ENCODE peak calls at places on chromosomes 13 and 19, in five cellular contexts. T is HepG2, A is K562, Z is H1, N is HCT116. G is an unnamed sample.
A peak's percentile ranks its signal among the peaks of the same experiment; 100 is the strongest.

GRCh38 chr19:41999071-41999877 is 5.2 kb upstream of the ATP1A3 start:
- DNase-seq in A (no peak), Z (no peak), N (no peak), T (no peak), G (no peak)

GRCh38 chr19:38678217-38678890 is 30.9 kb downstream of the ACTN4 start:
- DNase-seq in A (no peak), N (no peak), T (no peak), Z (no peak), G (no peak)

GRCh38 chr13:76711515-76712182 is 174.6 kb downstream of the KCTD12 start:
- DNase-seq in Z (no peak), A (no peak), N (no peak), T (no peak), G (no peak)

GRCh38 chr13:66835040-66835628 is 395.0 kb downstream of the PCDH9 start:
- DNase-seq in T (peak; percentile 24), N (no peak), A (peak; percentile 46), Z (no peak), G (no peak)

GRCh38 chr19:43524922-43525835 is 1.8 kb downstream of the ETHE1 start:
- DNase-seq in N (peak; percentile 57), T (peak; percentile 87), Z (no peak), A (no peak), G (no peak)

GRCh38 chr19:50384685-50385535 is 763 bp downstream of the POLD1 start:
- DNase-seq in N (no peak), Z (no peak), A (peak; percentile 34), T (no peak), G (no peak)

GRCh38 chr13:73303858-73304257 is 245.1 kb downstream of the KLF5 start:
- DNase-seq in Z (peak; percentile 13), A (no peak), N (no peak), T (no peak), G (no peak)

GRCh38 chr13:19634129-19634740 is 776 bp downstream of the MPHOSPH8 start:
- DNase-seq in N (no peak), T (peak; percentile 18), Z (no peak), A (no peak), G (no peak)

GRCh38 chr13:36736119-36736726 is 62.4 kb downstream of the SERTM1 start:
- DNase-seq in N (peak; percentile 31), T (peak; percentile 35), Z (no peak), A (peak; percentile 30), G (peak; percentile 25)

GRCh38 chr19:1104452-1105216 is 840 bp downstream of the GPX4 start:
- DNase-seq in N (no peak), Z (no peak), T (peak; percentile 72), A (peak; percentile 86), G (no peak)

GRCh38 chr13:33249894-33250293 is 35.7 kb downstream of the STARD13 start:
- DNase-seq in A (no peak), N (no peak), T (no peak), Z (no peak), G (no peak)

GRCh38 chr19:49861541-49862410 is 5.6 kb downstream of the PNKP start:
- DNase-seq in N (no peak), Z (no peak), T (no peak), A (no peak), G (no peak)

GRCh38 chr19:40091205-40092129 is 724 bp upstream of the ZNF780A start:
- DNase-seq in N (no peak), Z (no peak), T (no peak), A (peak; percentile 11), G (no peak)

GRCh38 chr19:45819769-45820168 is 4.7 kb upstream of the RSPH6A start:
- DNase-seq in A (no peak), T (no peak), N (no peak), Z (no peak), G (no peak)

GRCh38 chr13:30143671-30144400 is 163.5 kb downstream of the KATNAL1 start:
- DNase-seq in A (no peak), N (no peak), Z (no peak), T (no peak), G (no peak)

GRCh38 chr13:51158923-51159322 is 47.8 kb upstream of the C13orf42 start:
- DNase-seq in Z (no peak), N (no peak), T (no peak), A (no peak), G (no peak)

GRCh38 chr19:47176071-47176626 is 45.5 kb downstream of the SAE1 start:
- DNase-seq in Z (no peak), A (no peak), T (no peak), N (no peak), G (no peak)

GRCh38 chr19:17555929-17556813 is 722 bp downstream of the COLGALT1 start:
- DNase-seq in A (peak; percentile 47), Z (no peak), T (no peak), N (no peak), G (no peak)

DNA sequence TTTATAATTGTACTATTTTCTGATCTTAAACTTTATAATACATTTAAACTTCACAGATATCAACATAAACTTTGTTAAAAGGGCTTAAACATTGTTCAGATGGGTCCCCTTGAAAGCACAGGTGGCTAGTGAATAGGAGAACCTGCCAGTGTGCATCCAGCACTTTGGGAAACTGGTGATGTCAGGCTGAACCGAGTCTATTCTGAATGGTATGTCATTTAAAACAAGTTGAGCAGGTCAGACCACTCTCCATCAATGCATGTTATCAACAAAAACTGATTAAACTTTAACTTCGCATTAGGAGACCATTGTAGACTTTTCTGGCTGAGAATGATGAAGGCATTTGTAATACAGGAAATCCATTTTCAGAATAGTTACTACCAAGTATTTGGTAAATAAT is 50.1 kb upstream of the FREM2 start:
- DNase-seq in Z (no peak), A (no peak), T (no peak), N (no peak), G (no peak)
- TF ChIP-seq ZNF274 in Z (no peak), A (no peak), T (no peak), N (no peak), G (no peak)

DNA sequence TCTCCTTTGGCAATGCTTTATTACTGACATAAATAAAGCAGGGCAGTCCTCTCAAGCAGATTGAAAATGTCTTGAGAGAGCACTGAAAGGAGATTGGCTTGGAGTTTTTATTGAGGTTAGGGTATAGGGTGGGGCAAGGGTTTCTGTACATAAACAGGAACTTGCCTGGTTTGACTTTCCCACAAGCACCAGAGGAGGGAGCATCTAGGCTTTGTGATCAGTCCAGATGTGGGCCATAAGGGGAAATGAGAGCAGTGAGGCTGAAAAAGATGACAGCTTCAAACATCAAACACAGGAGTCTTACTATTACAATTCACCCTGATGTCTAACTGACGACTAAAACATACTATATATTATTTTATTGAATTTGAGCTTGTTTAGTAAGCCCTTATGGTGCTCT is 260.9 kb downstream of the MTUS2 start:
- DNase-seq in N (no peak), Z (no peak), A (no peak), T (no peak), G (no peak)
- TF ChIP-seq YY1 in N (no peak), Z (no peak), A (no peak), T (no peak), G (no peak)

DNA sequence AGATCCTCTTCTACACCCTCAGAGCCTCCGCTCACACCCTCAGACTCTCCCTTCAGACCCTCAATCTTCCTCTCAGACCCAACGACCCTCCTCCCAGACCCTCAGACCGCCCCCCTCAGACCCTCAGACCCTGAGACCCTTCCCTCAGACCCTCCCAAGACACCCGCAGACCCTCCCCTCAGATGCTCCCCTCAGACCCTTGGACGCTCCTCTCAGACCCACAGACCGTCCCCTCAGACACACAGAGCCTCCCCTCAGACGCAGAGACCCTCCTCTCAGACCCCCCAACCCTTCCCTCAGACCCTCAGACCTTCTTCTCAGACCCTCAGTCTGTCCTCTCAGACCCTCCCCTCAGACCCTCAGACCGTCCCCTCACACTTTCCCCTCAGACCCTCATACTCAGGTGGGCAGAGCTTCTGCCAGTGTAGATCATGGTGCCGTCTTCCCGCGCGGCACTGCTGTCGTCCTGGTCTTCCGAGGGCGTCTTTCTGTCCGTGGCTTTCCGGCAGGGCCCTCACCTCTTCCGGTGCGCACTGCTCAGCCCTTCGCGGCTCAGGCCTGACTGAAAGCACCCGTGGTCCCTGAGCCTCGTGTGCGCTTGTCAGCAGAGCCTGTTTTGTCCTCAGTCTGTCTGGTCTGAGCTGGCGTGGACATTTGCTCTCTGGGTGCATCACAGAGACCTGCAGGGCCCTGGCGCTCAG is 18.9 kb upstream of the TFDP1 start:
- DNase-seq in A (no peak), N (no peak), T (no peak), Z (no peak), G (no peak)
- TF ChIP-seq ZNF274 in A (no peak), N (no peak), T (no peak), Z (no peak), G (no peak)

GRCh38 chr13:28357247-28357825 is 137.6 kb downstream of the FLT1 start:
- DNase-seq in Z (no peak), A (no peak), N (no peak), T (no peak), G (no peak)

GRCh38 chr13:28356506-28357064 is 138.3 kb downstream of the FLT1 start:
- DNase-seq in A (no peak), T (no peak), N (no peak), Z (no peak), G (no peak)

GRCh38 chr13:28355822-28356371 is 139.0 kb downstream of the FLT1 start:
- DNase-seq in T (no peak), A (peak; percentile 34), Z (no peak), N (no peak), G (no peak)

GRCh38 chr13:28358673-28359072 is 136.3 kb downstream of the FLT1 start:
- DNase-seq in Z (no peak), T (no peak), N (no peak), A (no peak), G (no peak)

DNA sequence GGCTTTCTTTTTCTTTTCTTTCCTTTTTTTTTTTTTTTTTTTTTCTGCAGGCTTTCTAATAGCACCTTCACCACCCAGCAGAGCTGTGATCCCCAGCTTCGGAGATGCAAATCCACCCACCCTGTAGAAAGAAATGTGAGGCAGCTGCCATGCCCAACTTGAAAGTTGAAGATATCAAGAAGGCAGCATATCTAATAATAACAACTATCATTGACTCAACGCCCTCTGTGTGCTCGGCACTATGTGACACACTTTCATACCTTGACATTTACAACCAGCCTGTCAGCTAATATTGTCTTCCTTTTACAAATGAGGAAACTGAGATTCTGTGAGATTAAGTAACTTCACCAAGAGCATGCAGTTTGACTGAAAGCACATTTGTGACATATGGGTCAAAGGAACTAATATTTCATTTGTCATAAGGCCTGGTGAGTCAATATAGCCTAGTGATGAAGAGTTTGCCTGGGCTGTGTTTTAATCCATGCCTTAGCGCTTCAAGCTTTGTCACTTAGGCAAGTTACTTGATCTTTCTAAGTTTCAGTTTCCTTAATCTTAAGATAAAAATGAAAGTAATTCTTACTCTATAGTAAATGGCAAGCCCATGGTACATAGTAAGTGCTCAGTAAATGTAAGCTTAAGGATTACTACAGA is 137.0 kb downstream of the FLT1 start:
- DNase-seq in A (no peak), T (no peak), Z (no peak), N (no peak), G (no peak)
- TF ChIP-seq YY1 in A (no peak), T (no peak), Z (no peak), N (no peak), G (no peak)

DNA sequence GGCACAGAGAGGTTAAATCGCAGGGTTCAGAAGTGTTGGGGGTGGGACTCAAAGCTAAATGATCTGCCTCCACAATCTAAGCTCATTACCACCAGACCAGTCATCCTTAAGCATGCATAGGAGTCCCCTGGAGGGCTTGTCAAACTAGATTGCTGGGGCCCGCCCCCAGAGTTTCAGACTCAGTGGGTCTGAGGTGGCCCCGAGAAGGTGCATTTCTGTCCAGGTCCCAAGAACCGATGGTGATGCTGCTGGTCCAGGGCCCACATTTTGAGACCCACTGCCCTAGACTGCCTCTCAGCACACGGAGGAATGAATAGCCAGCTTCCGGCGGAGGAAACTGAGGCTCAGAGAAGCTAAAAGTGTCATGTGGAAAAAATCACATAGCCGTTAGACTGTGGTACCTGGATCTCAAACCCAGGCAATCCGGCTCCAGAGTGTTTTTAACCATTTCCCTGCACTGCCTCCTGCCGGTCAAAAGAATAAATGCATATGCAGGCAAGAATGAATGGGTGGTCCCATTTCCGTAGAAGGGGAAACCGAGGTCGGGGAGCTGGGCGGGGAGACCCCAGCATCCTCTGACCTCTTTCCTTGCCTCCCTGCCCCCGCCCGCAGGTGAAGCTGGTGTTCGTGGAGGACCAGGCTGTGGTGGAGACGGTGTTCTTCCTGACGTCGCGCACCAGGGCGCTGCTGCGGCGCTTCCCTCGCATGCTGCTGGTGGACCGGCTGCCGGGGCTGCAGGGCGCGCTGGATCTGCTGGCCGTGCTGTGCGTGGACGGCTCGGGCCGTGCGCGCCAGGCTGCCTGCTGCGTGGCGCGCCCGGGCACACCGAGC is 23.8 kb downstream of the ZSWIM9 start:
- DNase-seq in N (no peak), A (no peak), T (peak; percentile 18), Z (no peak), G (no peak)
- TF ChIP-seq ZNF274 in N (no peak), A (no peak), T (no peak), Z (no peak), G (no peak)